ENCODE peak calls at places on chromosomes 16 and 17, in six cellular contexts. I is mucosa of gallbladder, Z is GM12891, P is Calu3, J is NCI-H1105, F is NCI-H2081. G is an unnamed sample.

GRCh38 chr17:36602924-36603384 is 1.6 kb downstream of the MRM1 start:
- DNase-seq in I (peak; percentile 38), J (peak; percentile 61), Z (peak; percentile 69), P (peak; percentile 88), F (peak; percentile 79), G (peak; percentile 50)

GRCh38 chr16:88963583-88963982 is 13.4 kb downstream of the CBFA2T3 start:
- DNase-seq in Z (no peak), I (no peak), J (no peak), F (no peak), P (no peak), G (no peak)

GRCh38 chr17:5629133-5629532 is 44.8 kb upstream of the NLRP1 start:
- DNase-seq in I (no peak), F (no peak), Z (no peak), P (no peak), J (no peak), G (no peak)

GRCh38 chr16:3528406-3528805 is 27.6 kb downstream of the CLUAP1 start:
- DNase-seq in Z (no peak), P (no peak), J (no peak), F (no peak), I (no peak), G (no peak)

GRCh38 chr17:48259710-48260291 is 152.2 kb downstream of the SNX11 start:
- DNase-seq in Z (no peak), F (peak; percentile 88), J (no peak), I (no peak), P (peak; percentile 60), G (peak; percentile 69)

GRCh38 chr16:75818491-75818890 is 92.2 kb upstream of the CPHXL start:
- DNase-seq in P (no peak), F (no peak), I (no peak), Z (no peak), J (no peak), G (no peak)

GRCh38 chr17:81231121-81231645 is 7.7 kb downstream of the TEPSIN start:
- DNase-seq in F (no peak), P (no peak), J (no peak), Z (no peak), I (no peak), G (no peak)

GRCh38 chr16:80948886-80949502 is 57.7 kb downstream of the CMC2 start:
- DNase-seq in F (no peak), P (peak; percentile 43), I (no peak), J (no peak), Z (peak; percentile 35), G (peak; percentile 41)

GRCh38 chr17:28725660-28726395 is at the start of gene TLCD1:
- DNase-seq in Z (peak; percentile 73), F (peak; percentile 83), J (peak; percentile 74), P (peak; percentile 76), I (no peak), G (peak; percentile 76)

GRCh38 chr17:56142325-56142724 is 10.9 kb upstream of the ANKFN1 start:
- DNase-seq in Z (no peak), P (no peak), J (no peak), I (no peak), F (no peak), G (no peak)

GRCh38 chr16:14056970-14057369 is 14.1 kb upstream of the MRTFB start:
- DNase-seq in P (no peak), J (no peak), I (no peak), Z (no peak), F (no peak), G (no peak)

GRCh38 chr16:8751481-8752311 is 45.7 kb downstream of the TMEM186 start:
- DNase-seq in F (no peak), J (no peak), Z (no peak), P (peak; percentile 10), I (no peak), G (no peak)

GRCh38 chr17:40541873-40542561 is 23.3 kb downstream of the CCR7 start:
- DNase-seq in F (no peak), P (no peak), J (no peak), Z (no peak), I (no peak), G (no peak)

GRCh38 chr16:85052536-85052935 is 24.9 kb downstream of the KIAA0513 start:
- DNase-seq in J (no peak), P (no peak), I (no peak), Z (no peak), F (no peak), G (no peak)

GRCh38 chr16:84718-85452 is 6.9 kb downstream of the MPG start:
- DNase-seq in J (no peak), I (peak; percentile 41), Z (peak; percentile 71), P (peak; percentile 48), F (peak; percentile 83), G (peak; percentile 91)

GRCh38 chr16:31064882-31065461 is 9.1 kb downstream of the ZNF668 start:
- DNase-seq in J (no peak), I (no peak), Z (no peak), P (no peak), F (no peak), G (no peak)

GRCh38 chr16:16890964-16891363 is 512.0 kb downstream of the NPIPA7 start:
- DNase-seq in F (no peak), J (no peak), P (no peak), Z (no peak), I (no peak), G (no peak)

GRCh38 chr17:35291802-35292201 is 48.9 kb downstream of the SLFN5 start:
- DNase-seq in J (no peak), F (no peak), I (no peak), P (no peak), Z (no peak), G (no peak)

GRCh38 chr17:42407289-42407836 is 15.7 kb downstream of the CAVIN1 start:
- DNase-seq in Z (peak; percentile 72), P (peak; percentile 89), J (peak; percentile 79), F (peak; percentile 95), I (peak; percentile 89), G (peak; percentile 81)

GRCh38 chr17:77329741-77330531 is 189.2 kb downstream of the SEC14L1 start:
- DNase-seq in P (no peak), F (no peak), Z (no peak), J (no peak), I (no peak), G (no peak)

GRCh38 chr16:73792199-73793108 is 504.2 kb upstream of the PSMD7 start:
- DNase-seq in J (no peak), I (peak; percentile 29), Z (no peak), F (no peak), P (no peak), G (no peak)

G was measured in SHP77.